ENCODE peak calls at places on chromosomes 11 and 22, in six cellular contexts. One of them, this sample, is unnamed.

GRCh38 chr22:49329636-49330035 is 498.0 kb downstream of the BRD1 start:
- DNase-seq in astrocyte: no peak
- DNase-seq in astrocyte of the cerebellum: no peak
- DNase-seq in prostate gland: no peak
- DNase-seq in mesendoderm: no peak
- DNase-seq in sigmoid colon: no peak
- DNase-seq in this sample: no peak

GRCh38 chr11:117017456-117017855 is 80.8 kb downstream of the SIK3 start:
- DNase-seq in astrocyte: no peak
- DNase-seq in astrocyte of the cerebellum: no peak
- DNase-seq in prostate gland: no peak
- DNase-seq in mesendoderm: no peak
- DNase-seq in sigmoid colon: no peak
- DNase-seq in this sample: no peak

GRCh38 chr11:44191322-44192014 is 96.0 kb downstream of the EXT2 start:
- DNase-seq in astrocyte: no peak
- DNase-seq in astrocyte of the cerebellum: no peak
- DNase-seq in prostate gland: no peak
- DNase-seq in mesendoderm: no peak
- DNase-seq in sigmoid colon: no peak
- DNase-seq in this sample: no peak

GRCh38 chr11:57800444-57801184 is 39.0 kb downstream of the CTNND1 start:
- DNase-seq in astrocyte: peak; percentile 42
- DNase-seq in astrocyte of the cerebellum: peak; percentile 45
- DNase-seq in prostate gland: peak; percentile 78
- DNase-seq in mesendoderm: peak; percentile 97
- DNase-seq in sigmoid colon: no peak
- DNase-seq in this sample: no peak

GRCh38 chr11:71245601-71246391 is 6.6 kb downstream of the SHANK2 start:
- DNase-seq in astrocyte: no peak
- DNase-seq in astrocyte of the cerebellum: no peak
- DNase-seq in prostate gland: no peak
- DNase-seq in mesendoderm: peak; percentile 70
- DNase-seq in sigmoid colon: peak; percentile 61
- DNase-seq in this sample: no peak

GRCh38 chr22:25447689-25448434 is 116.6 kb upstream of the GRK3 start:
- DNase-seq in astrocyte: peak; percentile 41
- DNase-seq in astrocyte of the cerebellum: peak; percentile 54
- DNase-seq in prostate gland: peak; percentile 73
- DNase-seq in mesendoderm: peak; percentile 82
- DNase-seq in sigmoid colon: peak; percentile 92
- DNase-seq in this sample: peak; percentile 55

GRCh38 chr22:25393121-25393805 is 171.2 kb upstream of the GRK3 start:
- DNase-seq in astrocyte: no peak
- DNase-seq in astrocyte of the cerebellum: no peak
- DNase-seq in prostate gland: no peak
- DNase-seq in mesendoderm: no peak
- DNase-seq in sigmoid colon: no peak
- DNase-seq in this sample: no peak

GRCh38 chr22:24185001-24185500 is 3.8 kb downstream of the SUSD2 start:
- DNase-seq in astrocyte: no peak
- DNase-seq in astrocyte of the cerebellum: no peak
- DNase-seq in prostate gland: no peak
- DNase-seq in mesendoderm: no peak
- DNase-seq in sigmoid colon: peak; percentile 55
- DNase-seq in this sample: no peak

GRCh38 chr11:1382831-1383607 is 6.7 kb upstream of the BRSK2 start:
- DNase-seq in astrocyte: peak; percentile 46
- DNase-seq in astrocyte of the cerebellum: no peak
- DNase-seq in prostate gland: peak; percentile 69
- DNase-seq in mesendoderm: peak; percentile 68
- DNase-seq in sigmoid colon: peak; percentile 94
- DNase-seq in this sample: peak; percentile 75

GRCh38 chr11:68651208-68651984 is 32.9 kb upstream of the GAL start:
- DNase-seq in astrocyte: no peak
- DNase-seq in astrocyte of the cerebellum: no peak
- DNase-seq in prostate gland: peak; percentile 92
- DNase-seq in mesendoderm: peak; percentile 83
- DNase-seq in sigmoid colon: no peak
- DNase-seq in this sample: no peak

GRCh38 chr11:119438599-119438998 is 15.6 kb upstream of the THY1 start:
- DNase-seq in astrocyte: no peak
- DNase-seq in astrocyte of the cerebellum: no peak
- DNase-seq in prostate gland: no peak
- DNase-seq in mesendoderm: no peak
- DNase-seq in sigmoid colon: no peak
- DNase-seq in this sample: peak; percentile 69
- H3K4me3 ChIP-seq in astrocyte: no peak overlapping the region
- H3K4me3 ChIP-seq in astrocyte of the cerebellum: no peak overlapping the region
- H3K4me3 ChIP-seq in prostate gland: no peak overlapping the region
- H3K4me3 ChIP-seq in mesendoderm: no peak overlapping the region
- H3K4me3 ChIP-seq in sigmoid colon: no peak overlapping the region
- H3K4me3 ChIP-seq in this sample: no peak overlapping the region

GRCh38 chr11:60363542-60364525 is 14.5 kb upstream of the MS4A7 start:
- DNase-seq in astrocyte: peak; percentile 9
- DNase-seq in astrocyte of the cerebellum: peak; percentile 31
- DNase-seq in prostate gland: peak; percentile 56
- DNase-seq in mesendoderm: peak; percentile 76
- DNase-seq in sigmoid colon: no peak
- DNase-seq in this sample: peak; percentile 22
- H3K4me3 ChIP-seq in astrocyte: no peak overlapping the region
- H3K4me3 ChIP-seq in astrocyte of the cerebellum: no peak overlapping the region
- H3K4me3 ChIP-seq in prostate gland: no peak overlapping the region
- H3K4me3 ChIP-seq in mesendoderm: no peak overlapping the region
- H3K4me3 ChIP-seq in sigmoid colon: no peak overlapping the region
- H3K4me3 ChIP-seq in this sample: no peak overlapping the region

GRCh38 chr11:35038211-35038930 is 100.6 kb upstream of the CD44 start:
- DNase-seq in astrocyte: no peak
- DNase-seq in astrocyte of the cerebellum: no peak
- DNase-seq in prostate gland: no peak
- DNase-seq in mesendoderm: no peak
- DNase-seq in sigmoid colon: no peak
- DNase-seq in this sample: no peak

GRCh38 chr11:35039076-35039475 is 99.9 kb upstream of the CD44 start:
- DNase-seq in astrocyte: no peak
- DNase-seq in astrocyte of the cerebellum: no peak
- DNase-seq in prostate gland: no peak
- DNase-seq in mesendoderm: no peak
- DNase-seq in sigmoid colon: no peak
- DNase-seq in this sample: no peak

GRCh38 chr11:35042265-35042664 is 96.7 kb upstream of the CD44 start:
- DNase-seq in astrocyte: no peak
- DNase-seq in astrocyte of the cerebellum: no peak
- DNase-seq in prostate gland: no peak
- DNase-seq in mesendoderm: no peak
- DNase-seq in sigmoid colon: no peak
- DNase-seq in this sample: no peak

GRCh38 chr11:35041070-35041554 is 97.9 kb upstream of the CD44 start:
- DNase-seq in astrocyte: no peak
- DNase-seq in astrocyte of the cerebellum: no peak
- DNase-seq in prostate gland: no peak
- DNase-seq in mesendoderm: no peak
- DNase-seq in sigmoid colon: no peak
- DNase-seq in this sample: no peak

DNA sequence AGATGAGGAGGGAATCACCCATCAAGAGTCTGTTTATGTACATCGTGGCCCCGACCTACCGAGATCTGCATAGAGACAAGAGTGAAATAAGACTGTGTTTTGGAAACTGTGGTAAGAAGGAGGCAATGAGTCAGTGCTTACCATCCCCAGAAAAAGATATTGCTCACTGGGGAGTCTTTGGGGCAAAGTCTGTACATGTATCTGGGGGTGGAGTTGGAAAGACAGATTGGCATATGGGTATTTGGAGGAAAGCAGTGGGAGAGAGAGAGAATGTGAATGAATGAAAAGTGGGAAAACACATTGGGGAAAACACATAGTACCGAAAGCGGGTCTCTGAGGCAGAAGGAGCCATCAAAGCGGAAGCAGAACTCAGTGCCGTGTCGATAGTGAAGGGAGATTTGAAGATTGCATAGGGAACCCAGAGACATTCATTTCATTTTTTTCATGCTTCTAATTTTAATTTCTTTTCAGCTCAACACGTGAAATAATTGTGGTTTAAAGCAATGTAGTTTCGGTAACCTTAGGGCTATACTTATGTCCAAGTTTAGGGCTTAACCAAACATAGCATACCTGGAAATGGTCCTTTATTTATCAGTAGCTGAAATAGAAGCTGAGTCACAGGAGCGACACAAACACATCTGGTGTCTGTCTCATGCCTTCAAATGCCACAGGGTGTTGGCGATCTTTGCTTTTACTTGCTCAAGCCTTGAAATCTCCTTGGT is 98.6 kb upstream of the CD44 start:
- DNase-seq in astrocyte: peak; percentile 86
- DNase-seq in astrocyte of the cerebellum: peak; percentile 50
- DNase-seq in prostate gland: no peak
- DNase-seq in mesendoderm: no peak
- DNase-seq in sigmoid colon: no peak
- DNase-seq in this sample: peak; percentile 62
- H3K4me3 ChIP-seq in astrocyte: peak overlapping the region; percentile 32
- H3K4me3 ChIP-seq in astrocyte of the cerebellum: no peak overlapping the region
- H3K4me3 ChIP-seq in prostate gland: no peak overlapping the region
- H3K4me3 ChIP-seq in mesendoderm: no peak overlapping the region
- H3K4me3 ChIP-seq in sigmoid colon: no peak overlapping the region
- H3K4me3 ChIP-seq in this sample: no peak overlapping the region

GRCh38 chr11:3854660-3854976 is 846 bp upstream of the STIM1 start:
- DNase-seq in astrocyte: no peak
- DNase-seq in astrocyte of the cerebellum: no peak
- DNase-seq in prostate gland: no peak
- DNase-seq in mesendoderm: peak; percentile 67
- DNase-seq in sigmoid colon: no peak
- DNase-seq in this sample: no peak
- H3K4me3 ChIP-seq in astrocyte: no peak overlapping the region
- H3K4me3 ChIP-seq in astrocyte of the cerebellum: no peak overlapping the region
- H3K4me3 ChIP-seq in prostate gland: no peak overlapping the region
- H3K4me3 ChIP-seq in mesendoderm: no peak overlapping the region
- H3K4me3 ChIP-seq in sigmoid colon: peak overlapping the region; percentile 90
- H3K4me3 ChIP-seq in this sample: peak overlapping the region; percentile 88

This sample was measured in MG63.